ENCODE peak calls at places on chromosomes 16 and 17, in seven cellular contexts. P is RWPE2; D is trophoblast cell; X is CD8-positive, alpha-beta T cell; L is small intestine; W is IMR-90; Z is MM.1S. F is an unnamed sample.

GRCh38 chr16:70675851-70676513 is 9.9 kb downstream of the MTSS2 start:
- DNase-seq in W (no peak), P (no peak), D (no peak), L (no peak), X (no peak), Z (no peak), F (peak)

GRCh38 chr17:77247048-77247541 is 106.3 kb downstream of the SEC14L1 start:
- DNase-seq in L (peak), Z (peak), D (peak), P (peak), W (peak), X (peak), F (peak)

GRCh38 chr16:47413041-47413440 is 47.8 kb downstream of the ITFG1 start:
- DNase-seq in D (no peak), W (no peak), Z (no peak), L (no peak), P (no peak), X (no peak), F (no peak)

GRCh38 chr17:63138713-63139112 is 172.7 kb downstream of the TANC2 start:
- DNase-seq in X (no peak), D (peak), P (no peak), L (no peak), Z (no peak), W (peak), F (no peak)

GRCh38 chr17:74773871-74774286 is 2.3 kb downstream of the NAT9 start:
- DNase-seq in Z (no peak), D (no peak), X (no peak), P (no peak), L (peak), W (peak), F (peak)

GRCh38 chr16:58217341-58217925 is 19.5 kb upstream of the CSNK2A2 start:
- DNase-seq in X (no peak), Z (no peak), D (no peak), P (no peak), L (no peak), W (no peak), F (no peak)

GRCh38 chr17:68029512-68030215 is 5.9 kb upstream of the KPNA2 start:
- DNase-seq in X (no peak), L (no peak), Z (no peak), D (no peak), P (no peak), W (no peak), F (no peak)

GRCh38 chr16:15880434-15880833 is 8.0 kb downstream of the CEP20 start:
- DNase-seq in P (no peak), X (no peak), L (no peak), D (no peak), Z (no peak), W (no peak), F (no peak)

GRCh38 chr17:74281799-74282198 is 7.8 kb downstream of the DNAI2 start:
- DNase-seq in W (no peak), Z (no peak), L (no peak), X (no peak), D (no peak), P (no peak), F (no peak)

GRCh38 chr17:67546578-67547527 is 169.8 kb downstream of the PITPNC1 start:
- DNase-seq in P (no peak), Z (no peak), D (no peak), W (peak), L (peak), X (no peak), F (peak)

GRCh38 chr17:66654341-66654740 is 180.6 kb upstream of the CACNG5 start:
- DNase-seq in Z (no peak), P (no peak), D (no peak), X (no peak), L (no peak), W (peak), F (peak)

GRCh38 chr17:63827002-63827800 is at the start of the genes FTSJ3 and PSMC5:
- DNase-seq in L (peak), X (peak), P (peak), Z (peak), W (peak), D (peak), F (peak)

GRCh38 chr17:44832821-44833220 is 2.7 kb upstream of the GJC1 start:
- DNase-seq in D (no peak), W (no peak), X (no peak), L (no peak), P (no peak), Z (no peak), F (no peak)

GRCh38 chr17:42459983-42460300 is 1.3 kb downstream of the ATP6V0A1 start:
- DNase-seq in D (no peak), P (no peak), W (peak), L (peak), Z (peak), X (no peak), F (peak)

GRCh38 chr16:90019543-90020259 is 445 bp upstream of the DBNDD1 start:
- DNase-seq in P (no peak), D (no peak), W (peak), Z (peak), X (peak), L (no peak), F (peak)

GRCh38 chr16:46702030-46702429 is 12.6 kb downstream of the ORC6 start:
- DNase-seq in D (no peak), L (no peak), P (no peak), Z (no peak), X (no peak), W (no peak), F (no peak)

GRCh38 chr16:25172831-25173230 is 43.9 kb upstream of the AQP8 start:
- DNase-seq in L (no peak), D (no peak), Z (no peak), P (no peak), W (no peak), X (no peak), F (peak)

GRCh38 chr16:14464796-14465195 is 165.3 kb downstream of the PARN start:
- DNase-seq in L (no peak), D (peak), X (no peak), W (no peak), Z (no peak), P (no peak), F (no peak)

GRCh38 chr17:28494445-28495188 is 11.5 kb upstream of the FOXN1 start:
- DNase-seq in Z (peak), X (peak), D (peak), W (peak), P (peak), L (no peak), F (peak)

GRCh38 chr16:49416276-49416675 is 42.7 kb downstream of the C16orf78 start:
- DNase-seq in L (no peak), P (no peak), W (no peak), D (no peak), X (no peak), Z (no peak), F (no peak)

GRCh38 chr17:57432507-57433277 is 176.4 kb downstream of the MSI2 start:
- DNase-seq in D (peak), W (no peak), X (no peak), P (no peak), Z (no peak), L (no peak), F (no peak)
- H3K27ac ChIP-seq in D (peak), W (no peak), X (no peak), P (no peak), Z (no peak), L (no peak), F (no peak)

GRCh38 chr16:88599092-88599733 is 29.0 kb downstream of the ZC3H18 start:
- DNase-seq in W (no peak), Z (no peak), D (peak), P (no peak), L (peak), X (no peak), F (peak)
- H3K27ac ChIP-seq in W (no peak), Z (no peak), D (no peak), P (no peak), L (peak), X (no peak), F (no peak)

GRCh38 chr16:85497622-85498314 is 115.4 kb upstream of the GSE1 start:
- DNase-seq in P (no peak), X (no peak), Z (no peak), D (no peak), W (no peak), L (no peak), F (no peak)
- H3K27ac ChIP-seq in P (no peak), X (no peak), Z (no peak), D (no peak), W (no peak), L (no peak), F (no peak)

DNA sequence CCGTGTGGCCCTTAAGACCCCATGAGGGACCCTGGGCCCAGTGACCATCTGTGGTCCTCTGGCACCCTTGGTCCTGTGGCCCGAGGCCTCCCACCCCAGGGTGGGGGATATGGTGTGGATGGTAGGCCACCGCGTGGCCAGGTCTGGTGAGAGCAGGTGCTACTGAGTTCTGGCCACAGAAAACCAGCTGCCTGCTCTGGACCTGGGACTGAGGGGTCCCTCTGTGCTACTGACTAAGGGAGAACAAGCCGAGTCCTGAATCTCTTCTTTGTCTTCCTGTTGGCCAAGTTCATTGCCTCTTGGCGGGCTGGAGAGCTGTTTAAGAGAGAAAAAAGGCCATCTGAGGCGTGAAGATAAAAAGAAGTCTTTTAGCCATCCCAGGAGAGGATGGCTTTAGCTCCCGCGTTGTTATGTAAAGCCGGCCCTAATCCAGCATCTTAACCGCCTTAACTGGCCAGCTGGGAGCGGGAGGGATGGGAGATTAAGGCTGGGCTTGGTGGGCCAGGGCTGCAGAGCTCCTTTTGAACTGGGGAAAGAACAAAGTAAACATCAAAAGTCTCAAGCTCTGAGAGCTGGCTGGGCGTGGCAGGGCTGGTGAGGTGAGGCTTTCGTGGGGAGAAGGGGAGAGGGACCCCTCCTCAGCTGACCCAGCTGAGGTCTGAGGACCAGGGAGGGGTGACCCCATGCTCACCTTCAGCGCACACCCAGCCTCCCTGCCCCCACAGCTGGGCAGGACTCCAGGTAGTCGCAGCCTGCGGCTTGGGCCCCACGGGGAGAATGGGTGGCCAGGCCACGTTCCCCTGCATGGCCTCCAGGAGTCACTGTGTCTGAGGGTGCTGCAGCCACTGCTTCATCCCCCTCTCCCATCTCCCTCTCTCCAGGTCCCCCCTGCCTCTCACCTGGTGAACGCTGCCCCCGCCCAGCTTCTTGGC is 62.4 kb downstream of the NKD1 start:
- DNase-seq in P (no peak), Z (no peak), X (no peak), W (no peak), D (no peak), L (no peak), F (no peak)
- H3K27ac ChIP-seq in P (no peak), Z (no peak), X (no peak), W (no peak), D (no peak), L (peak), F (no peak)

GRCh38 chr16:83957296-83957855 is 4.3 kb downstream of the OSGIN1 start:
- DNase-seq in W (no peak), X (no peak), P (no peak), D (no peak), Z (no peak), L (no peak), F (peak)
- H3K27ac ChIP-seq in W (no peak), X (no peak), P (no peak), D (no peak), Z (no peak), L (no peak), F (no peak)

DNA sequence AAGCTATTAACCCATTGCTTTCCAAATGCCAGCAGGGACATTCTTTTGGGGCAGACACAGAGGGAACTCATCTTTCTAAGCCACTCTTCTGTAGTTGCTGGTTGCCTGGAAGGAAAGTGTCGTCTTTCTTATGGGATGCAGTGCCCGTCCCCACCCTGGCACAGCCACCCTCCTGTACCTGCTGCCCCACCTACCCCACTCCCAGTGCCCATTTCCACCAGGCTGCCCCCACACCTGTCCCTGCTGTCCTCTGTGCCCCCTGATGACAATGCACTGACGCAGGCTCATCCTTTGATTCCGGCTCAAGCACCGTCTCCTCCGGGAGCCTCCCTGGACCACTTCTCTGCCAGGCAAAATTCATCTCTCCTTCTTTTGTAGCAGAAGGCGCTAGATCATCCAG is 190.4 kb upstream of the CDH5 start:
- DNase-seq in P (no peak), W (no peak), L (no peak), Z (no peak), X (no peak), D (no peak), F (no peak)
- H3K27ac ChIP-seq in P (no peak), W (no peak), L (no peak), Z (no peak), X (no peak), D (no peak), F (no peak)

F was measured in osteoblast.